ENCODE peak calls at places on chromosome 2, in four cellular contexts. D is breast epithelium, R is heart right ventricle, V is left ventricle myocardium inferior. Q is an unnamed sample.

GRCh38 chr2:67952066-67952465 is 110.7 kb downstream of the C1D start:
- DNase-seq in R (no peak), V (no peak), D (no peak), Q (no peak)

GRCh38 chr2:188485496-188485895 is 193.8 kb downstream of the GULP1 start:
- DNase-seq in D (no peak), R (no peak), V (no peak), Q (no peak)

GRCh38 chr2:37625781-37626548 is 45.5 kb downstream of the CDC42EP3 start:
- DNase-seq in R (peak; percentile 30), V (no peak), D (no peak), Q (no peak)

GRCh38 chr2:46126571-46126970 is 170.6 kb upstream of the EPAS1 start:
- DNase-seq in D (no peak), R (no peak), V (no peak), Q (no peak)

GRCh38 chr2:208074610-208075356 is 49.5 kb upstream of the PLEKHM3 start:
- DNase-seq in R (no peak), V (no peak), D (no peak), Q (no peak)

GRCh38 chr2:215982465-215982875 is 30.9 kb downstream of the MREG start:
- DNase-seq in R (no peak), V (no peak), D (peak; percentile 72), Q (no peak)

GRCh38 chr2:106575955-106576354 is 88.8 kb downstream of the CD8B2 start:
- DNase-seq in V (peak; percentile 41), D (no peak), R (peak; percentile 46), Q (peak; percentile 67)

GRCh38 chr2:240433973-240434727 is 1.3 kb upstream of the GPC1 start:
- DNase-seq in V (peak; percentile 16), D (peak; percentile 52), R (no peak), Q (peak; percentile 20)

GRCh38 chr2:44740678-44741077 is 200.8 kb upstream of the SIX3 start:
- DNase-seq in R (no peak), V (no peak), D (no peak), Q (no peak)

GRCh38 chr2:221750317-221750716 is 178.2 kb upstream of the EPHA4 start:
- DNase-seq in R (no peak), D (no peak), V (no peak), Q (no peak)

GRCh38 chr2:131673400-131674173 is 145.9 kb downstream of the CCDC74A start:
- DNase-seq in R (peak; percentile 73), V (peak; percentile 75), D (peak; percentile 77), Q (no peak)

GRCh38 chr2:10777111-10777841 is 35.3 kb downstream of the PDIA6 start:
- DNase-seq in V (no peak), R (no peak), D (no peak), Q (no peak)

GRCh38 chr2:101792208-101792607 is 94.7 kb downstream of the MAP4K4 start:
- DNase-seq in V (no peak), R (no peak), D (no peak), Q (no peak)

GRCh38 chr2:133264951-133265949 is 303.0 kb downstream of the NCKAP5 start:
- DNase-seq in R (peak; percentile 28), D (no peak), V (peak; percentile 53), Q (no peak)

GRCh38 chr2:179331066-179331465 is 66.4 kb upstream of the SESTD1 start:
- DNase-seq in V (no peak), D (no peak), R (no peak), Q (no peak)

GRCh38 chr2:127239395-127239794 is 19.3 kb upstream of the CYP27C1 start:
- DNase-seq in V (no peak), R (no peak), D (no peak), Q (no peak)

GRCh38 chr2:215521031-215521430 is 85.2 kb upstream of the FN1 start:
- DNase-seq in R (no peak), D (no peak), V (no peak), Q (no peak)

GRCh38 chr2:64939332-64939917 is 49.8 kb upstream of the SLC1A4 start:
- DNase-seq in V (no peak), D (no peak), R (no peak), Q (no peak)

GRCh38 chr2:104734937-104735586 is 118.9 kb upstream of the POU3F3 start:
- DNase-seq in R (no peak), V (no peak), D (no peak), Q (no peak)

GRCh38 chr2:104736026-104736425 is 117.9 kb upstream of the POU3F3 start:
- DNase-seq in R (no peak), D (no peak), V (no peak), Q (no peak)

GRCh38 chr2:104733544-104733943 is 120.4 kb upstream of the POU3F3 start:
- DNase-seq in D (no peak), R (no peak), V (no peak), Q (no peak)
- TF ChIP-seq CTCF in D (no peak), R (no peak), V (peak; percentile 42), Q (no peak)

GRCh38 chr2:153096272-153096671 is 377.9 kb downstream of the ARL6IP6 start:
- DNase-seq in V (no peak), R (no peak), D (no peak), Q (no peak)

GRCh38 chr2:153101187-153101586 is 377.4 kb downstream of the RPRM start:
- DNase-seq in D (no peak), V (no peak), R (no peak), Q (no peak)

GRCh38 chr2:153100139-153100538 is 378.4 kb downstream of the RPRM start:
- DNase-seq in R (no peak), V (no peak), D (no peak), Q (no peak)

DNA sequence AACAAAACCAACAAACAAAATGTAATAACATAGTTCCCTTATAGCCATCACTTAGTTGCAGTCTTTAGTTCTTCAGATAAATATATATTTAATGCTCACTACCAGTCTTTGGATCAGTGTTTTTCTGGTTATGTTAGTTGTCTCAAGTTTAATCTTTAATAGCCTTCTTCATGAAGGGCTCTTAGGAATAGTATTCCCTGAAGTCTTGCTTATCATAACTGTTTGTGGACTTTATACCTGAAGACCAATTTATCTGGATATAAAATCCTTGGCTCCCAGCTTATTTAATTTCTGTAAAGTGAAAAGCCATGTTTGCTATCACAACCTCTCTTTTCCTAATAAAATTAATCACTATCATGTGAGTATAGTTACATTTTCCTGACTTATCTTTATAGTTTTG is 379.7 kb downstream of the ARL6IP6 start:
- DNase-seq in D (no peak), R (no peak), V (no peak), Q (no peak)
- TF ChIP-seq CTCF in D (no peak), R (no peak), V (no peak), Q (no peak)

DNA sequence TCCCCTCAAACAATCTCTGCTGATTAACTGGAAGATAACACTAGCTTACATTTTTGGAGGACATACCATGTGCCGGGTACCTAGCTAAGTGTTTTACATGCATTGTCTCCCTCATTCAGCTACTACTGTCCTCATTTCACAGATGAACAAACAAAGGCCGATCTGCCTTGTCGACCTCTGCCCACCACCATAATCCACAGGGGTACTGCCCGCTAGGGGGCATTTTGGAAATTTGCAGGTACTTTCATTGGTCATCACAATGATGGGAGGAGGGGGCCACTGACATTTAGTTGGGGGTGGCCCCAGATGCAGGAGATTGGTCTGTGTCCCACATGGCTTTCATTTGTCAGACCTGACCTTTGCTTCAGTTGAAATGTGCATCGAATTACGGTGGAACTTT is 3.9 kb upstream of the TMEM163 start:
- DNase-seq in D (no peak), R (no peak), V (no peak), Q (no peak)
- TF ChIP-seq CTCF in D (no peak), R (no peak), V (no peak), Q (peak; percentile 43)

GRCh38 chr2:21103274-21103891 is 20.4 kb upstream of the TDRD15 start:
- DNase-seq in V (no peak), D (no peak), R (no peak), Q (no peak)
- TF ChIP-seq CTCF in V (no peak), D (no peak), R (no peak), Q (no peak)

GRCh38 chr2:174524525-174524924 is 37.7 kb upstream of the GPR155 start:
- DNase-seq in V (no peak), D (no peak), R (no peak), Q (no peak)

GRCh38 chr2:174527101-174527721 is 40.4 kb upstream of the GPR155 start:
- DNase-seq in R (no peak), V (no peak), D (no peak), Q (no peak)

GRCh38 chr2:174518397-174518796 is 31.6 kb upstream of the GPR155 start:
- DNase-seq in D (no peak), R (no peak), V (no peak), Q (no peak)

GRCh38 chr2:174527959-174528358 is 41.1 kb upstream of the GPR155 start:
- DNase-seq in D (no peak), V (no peak), R (no peak), Q (no peak)

DNA sequence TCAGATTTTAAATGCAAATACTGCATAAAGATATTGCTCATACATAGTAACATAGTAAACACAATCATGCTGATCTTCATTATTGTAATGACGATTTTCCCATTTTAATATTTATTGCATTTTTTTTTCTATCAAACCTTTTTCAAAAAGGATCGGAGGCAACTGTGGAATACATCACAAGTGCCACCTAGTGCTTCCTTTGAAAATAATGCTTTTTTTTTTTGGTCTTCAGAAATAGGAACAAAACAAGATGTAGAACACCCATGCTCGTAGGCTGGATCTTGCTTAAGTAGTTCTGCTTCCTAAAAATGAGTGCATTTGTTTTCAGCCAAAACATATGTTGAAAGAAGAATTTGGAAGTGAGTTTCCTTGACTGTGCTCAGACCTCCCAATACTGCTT is 35.7 kb upstream of the GPR155 start:
- DNase-seq in R (no peak), V (no peak), D (no peak), Q (no peak)
- TF ChIP-seq CTCF in R (no peak), V (peak; percentile 43), D (no peak), Q (no peak)

GRCh38 chr2:201709049-201709448 is 10.6 kb upstream of the MPP4 start:
- DNase-seq in D (no peak), V (no peak), R (no peak), Q (no peak)

GRCh38 chr2:201709747-201710146 is 11.3 kb upstream of the MPP4 start:
- DNase-seq in V (no peak), D (no peak), R (no peak), Q (no peak)

GRCh38 chr2:201707142-201707541 is 8.7 kb upstream of the MPP4 start:
- DNase-seq in R (no peak), D (no peak), V (no peak), Q (no peak)

GRCh38 chr2:201704536-201704935 is 6.1 kb upstream of the MPP4 start:
- DNase-seq in V (no peak), R (no peak), D (no peak), Q (no peak)

GRCh38 chr2:201707753-201708152 is 9.3 kb upstream of the MPP4 start:
- DNase-seq in D (no peak), V (no peak), R (no peak), Q (no peak)
- TF ChIP-seq CTCF in D (no peak), V (peak; percentile 11), R (no peak), Q (no peak)

GRCh38 chr2:31137211-31138036 is 816 bp downstream of the GALNT14 start:
- DNase-seq in V (no peak), D (no peak), R (no peak), Q (no peak)
- TF ChIP-seq CTCF in V (no peak), D (no peak), R (no peak), Q (no peak)

GRCh38 chr2:74441690-74442482 is at the start of gene RTKN:
- DNase-seq in D (peak; percentile 82), R (peak; percentile 45), V (peak; percentile 43), Q (peak; percentile 68)
- TF ChIP-seq CTCF in D (no peak), R (no peak), V (no peak), Q (no peak)